ENCODE peak calls at places on chromosomes 5 and 9, in seven cellular contexts. V is tibial nerve, H is A549, W is SJSA1, E is heart right ventricle, F is cardiac muscle cell, S is endothelial cell of umbilical vein. P is an unnamed sample.

GRCh38 chr5:154095819-154096380 is 57.1 kb downstream of the MFAP3 start:
- DNase-seq in V (no peak), H (no peak), W (peak; percentile 55), E (no peak), F (no peak), S (no peak), P (no peak)

GRCh38 chr9:6109571-6109970 is 94.1 kb upstream of the RANBP6 start:
- DNase-seq in V (no peak), H (no peak), W (no peak), E (no peak), F (no peak), S (no peak), P (no peak)

GRCh38 chr5:160970605-160971191 is 118.7 kb upstream of the ATP10B start:
- DNase-seq in V (no peak), H (no peak), W (no peak), E (no peak), F (no peak), S (no peak), P (no peak)

GRCh38 chr5:112597831-112598230 is 139.9 kb upstream of the APC start:
- DNase-seq in V (no peak), H (no peak), W (no peak), E (no peak), F (no peak), S (no peak), P (no peak)

GRCh38 chr5:97560176-97560993 is 377.3 kb upstream of the RIOK2 start:
- DNase-seq in V (no peak), H (no peak), W (no peak), E (no peak), F (no peak), S (no peak), P (no peak)

GRCh38 chr5:181070523-181070922 is 30.5 kb downstream of the BTNL9 start:
- DNase-seq in V (no peak), H (no peak), W (no peak), E (no peak), F (no peak), S (no peak), P (no peak)

GRCh38 chr9:75378036-75378435 is 289.7 kb downstream of the OSTF1 start:
- DNase-seq in V (peak; percentile 27), H (peak; percentile 78), W (peak; percentile 87), E (peak; percentile 55), F (no peak), S (no peak), P (peak; percentile 47)

GRCh38 chr5:171400169-171400568 is 12.5 kb downstream of the NPM1 start:
- DNase-seq in V (no peak), H (no peak), W (no peak), E (no peak), F (no peak), S (no peak), P (no peak)

GRCh38 chr9:129490583-129491485 is 130.1 kb downstream of the C9orf50 start:
- DNase-seq in V (no peak), H (peak; percentile 64), W (peak; percentile 76), E (peak; percentile 29), F (no peak), S (no peak), P (no peak)

GRCh38 chr5:132221781-132222648 is 5.6 kb downstream of the P4HA2 start:
- DNase-seq in V (peak; percentile 45), H (no peak), W (no peak), E (peak; percentile 34), F (peak; percentile 81), S (peak; percentile 41), P (no peak)

GRCh38 chr9:19127881-19128719 is 808 bp upstream of the PLIN2 start:
- DNase-seq in V (peak; percentile 22), H (peak; percentile 29), W (no peak), E (peak; percentile 37), F (peak; percentile 58), S (peak; percentile 59), P (peak; percentile 87)

GRCh38 chr9:111271047-111271446 is 59.0 kb downstream of the OR2K2 start:
- DNase-seq in V (no peak), H (no peak), W (no peak), E (no peak), F (no peak), S (no peak), P (no peak)

GRCh38 chr5:15995206-15996052 is 184.2 kb downstream of the MARCHF11 start:
- DNase-seq in V (no peak), H (peak; percentile 16), W (no peak), E (no peak), F (peak; percentile 64), S (peak; percentile 67), P (no peak)

GRCh38 chr9:130933114-130934046 is 5.7 kb downstream of the FIBCD1 start:
- DNase-seq in V (no peak), H (no peak), W (no peak), E (no peak), F (peak; percentile 67), S (no peak), P (no peak)

GRCh38 chr5:179344301-179345178 is 721 bp downstream of the ADAMTS2 start:
- DNase-seq in V (no peak), H (no peak), W (no peak), E (no peak), F (peak; percentile 31), S (no peak), P (no peak)

GRCh38 chr9:94011134-94011533 is 56.0 kb upstream of the BARX1 start:
- DNase-seq in V (no peak), H (no peak), W (no peak), E (no peak), F (peak; percentile 52), S (no peak), P (peak; percentile 13)

GRCh38 chr9:122078557-122078956 is 14.6 kb downstream of the TTLL11 start:
- DNase-seq in V (no peak), H (no peak), W (no peak), E (no peak), F (no peak), S (no peak), P (no peak)

GRCh38 chr5:14593326-14594036 is 11.9 kb downstream of the OTULINL start:
- DNase-seq in V (no peak), H (no peak), W (no peak), E (no peak), F (no peak), S (no peak), P (no peak)
- H3K4me1 ChIP-seq in V (no peaks in the 10 kb centered on the region), H (peaks cover 10% of the 10 kb centered on the region), W (no peaks in the 10 kb centered on the region), E (peaks cover 93% of the 10 kb centered on the region), F (no peaks in the 10 kb centered on the region), S (no peaks in the 10 kb centered on the region), P (no peaks in the 10 kb centered on the region)

DNA sequence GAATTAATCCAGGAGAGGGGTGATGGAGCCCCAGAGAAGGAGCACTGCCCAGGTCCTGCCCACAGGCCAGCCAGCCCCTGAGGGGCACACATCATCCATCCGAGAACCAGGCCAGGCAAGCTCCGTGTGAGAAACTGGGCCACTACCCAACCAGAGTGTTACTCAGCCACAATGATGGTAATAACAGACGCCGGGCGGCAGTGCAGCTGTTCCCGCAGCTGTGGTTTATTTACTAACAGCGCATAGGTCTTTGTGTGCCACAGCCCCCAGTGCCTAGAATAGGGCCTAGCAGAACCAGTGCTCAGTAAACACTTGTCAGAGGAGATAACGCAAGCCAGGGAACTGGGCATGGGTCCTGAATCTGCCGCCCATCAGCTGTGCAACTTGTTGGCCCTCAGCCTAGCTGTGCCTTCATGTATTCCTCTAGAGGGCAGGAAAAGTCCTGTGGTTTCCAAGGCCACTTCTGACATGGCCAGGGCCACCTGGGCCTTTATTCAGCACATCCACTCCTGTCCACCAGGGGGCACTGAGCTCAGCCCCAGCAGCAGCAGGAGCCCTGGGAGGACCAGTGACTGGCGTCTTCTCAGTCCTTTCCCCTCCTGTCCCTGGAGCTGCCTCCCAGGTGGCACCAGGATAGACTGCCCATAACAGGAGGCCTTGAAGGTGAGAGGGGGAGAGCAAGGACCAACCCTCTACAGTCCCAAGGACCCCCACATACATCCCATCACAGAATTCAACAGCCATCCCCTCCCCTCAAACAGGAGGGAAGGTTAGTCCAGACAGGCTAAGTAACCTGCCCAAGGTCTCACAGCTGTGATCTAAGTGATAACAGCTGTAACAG is 2.1 kb downstream of the MXD3 start:
- DNase-seq in V (no peak), H (peak; percentile 91), W (peak; percentile 83), E (peak; percentile 54), F (peak; percentile 74), S (peak; percentile 73), P (peak; percentile 90)
- H3K4me1 ChIP-seq in V (peaks cover 51% of the 10 kb centered on the region), H (peaks cover 34% of the 10 kb centered on the region), W (peaks cover 43% of the 10 kb centered on the region), E (peaks cover 87% of the 10 kb centered on the region), F (peaks cover 3% of the 10 kb centered on the region), S (peaks cover 32% of the 10 kb centered on the region), P (peaks cover 87% of the 10 kb centered on the region)

DNA sequence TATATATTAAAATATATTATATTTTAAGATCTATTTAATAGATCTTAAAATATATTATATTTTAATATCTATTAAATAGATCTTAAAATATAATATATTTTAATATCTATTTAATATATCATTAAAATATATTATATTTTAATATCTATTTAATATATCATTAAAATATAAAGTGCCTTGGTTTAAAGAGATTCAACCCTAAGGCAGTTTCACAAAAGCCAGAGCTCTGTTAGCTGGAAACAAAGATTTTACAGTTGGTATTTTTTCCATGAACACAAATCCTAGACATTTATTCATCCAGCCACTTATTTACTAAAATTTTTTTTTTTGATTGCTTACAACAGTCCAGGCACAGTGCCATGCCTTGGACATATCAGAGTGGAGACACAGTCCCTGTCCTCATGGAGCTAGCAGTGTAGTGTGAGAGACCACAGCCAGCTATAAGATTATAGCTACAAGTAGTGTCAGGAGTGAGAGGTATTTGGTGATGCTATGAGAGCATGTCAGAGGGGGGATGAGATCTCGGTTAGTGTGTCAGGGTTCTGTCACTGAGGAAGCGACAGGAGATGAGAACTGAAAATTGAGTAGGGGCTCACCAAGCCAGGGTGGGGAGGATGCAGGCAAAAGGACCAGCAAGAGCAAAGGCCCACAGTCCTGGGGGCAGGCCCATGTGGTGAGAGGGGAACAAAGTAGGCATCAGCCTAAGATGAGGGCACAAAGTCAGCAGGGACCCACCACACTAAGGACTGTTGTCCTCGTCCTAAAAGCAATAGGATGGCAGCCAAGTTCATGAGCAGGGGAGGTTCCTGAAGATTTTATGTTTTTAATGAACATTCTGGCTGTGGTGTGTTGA is 74.5 kb downstream of the FBXO38 start:
- DNase-seq in V (no peak), H (no peak), W (no peak), E (no peak), F (no peak), S (no peak), P (no peak)
- H3K4me1 ChIP-seq in V (no peaks in the 10 kb centered on the region), H (no peaks in the 10 kb centered on the region), W (no peaks in the 10 kb centered on the region), E (peaks cover 5% of the 10 kb centered on the region), F (peaks cover 23% of the 10 kb centered on the region), S (no peaks in the 10 kb centered on the region), P (no peaks in the 10 kb centered on the region)

GRCh38 chr9:96599298-96599697 is 20.3 kb downstream of the CDC14B start:
- DNase-seq in V (no peak), H (no peak), W (no peak), E (no peak), F (peak; percentile 60), S (no peak), P (no peak)

GRCh38 chr9:96603305-96604004 is 16.2 kb downstream of the CDC14B start:
- DNase-seq in V (no peak), H (no peak), W (no peak), E (no peak), F (no peak), S (no peak), P (no peak)

GRCh38 chr9:96605328-96605727 is 14.3 kb downstream of the CDC14B start:
- DNase-seq in V (no peak), H (no peak), W (no peak), E (no peak), F (no peak), S (no peak), P (no peak)

GRCh38 chr9:96607971-96608370 is 11.7 kb downstream of the CDC14B start:
- DNase-seq in V (no peak), H (no peak), W (no peak), E (no peak), F (no peak), S (no peak), P (no peak)

DNA sequence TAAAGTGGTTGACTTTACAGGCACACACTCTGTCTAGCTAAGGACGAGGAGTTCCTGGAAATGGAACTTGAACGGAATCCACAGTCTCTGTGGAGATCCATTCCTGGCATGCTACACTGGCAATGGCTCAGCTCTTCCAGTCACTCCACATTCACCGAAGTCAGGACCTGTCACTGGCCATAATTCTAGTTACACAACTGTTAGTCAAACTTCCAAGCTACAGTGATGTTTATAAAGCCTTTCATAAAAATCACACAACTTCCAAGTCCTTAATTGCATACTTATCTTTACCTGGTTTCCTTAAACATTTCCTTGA is 15.7 kb downstream of the CDC14B start:
- DNase-seq in V (no peak), H (no peak), W (no peak), E (no peak), F (no peak), S (no peak), P (no peak)
- H3K4me1 ChIP-seq in V (no peaks in the 10 kb centered on the region), H (no peaks in the 10 kb centered on the region), W (no peaks in the 10 kb centered on the region), E (peaks cover 10% of the 10 kb centered on the region), F (peaks cover 30% of the 10 kb centered on the region), S (no peaks in the 10 kb centered on the region), P (no peaks in the 10 kb centered on the region)

P was measured in left lung.